ENCODE peak calls at places on chromosomes 5 and 9, in eight cellular contexts. P is DMS 273 treated with DMSO at 0.1 percent for 48 hours; H is T-helper 17 cell; M is left cardiac atrium; T is NCI-H748 treated with DMSO at 0.1 percent for 48 hours; E is GM12892; W is BE2C; R is T-helper 2 cell treated with Interferon-gamma antibody and Interleukin-4, amounts not matched to agents 5 μg/mL and 100 μg/mL, for 36 hours. U is an unnamed sample.

GRCh38 chr9:119284118-119284517 is 85.1 kb downstream of the BRINP1 start:
- DNase-seq in P (peak; percentile 6), H (no peak), M (no peak), T (no peak), E (no peak), W (no peak), R (no peak), U (peak; percentile 56)

GRCh38 chr5:78562001-78562400 is 86.6 kb downstream of the LHFPL2 start:
- DNase-seq in P (no peak), H (no peak), M (no peak), T (no peak), E (no peak), W (no peak), R (no peak), U (no peak)

GRCh38 chr9:5459289-5459829 is 9.0 kb downstream of the CD274 start:
- DNase-seq in P (no peak), H (no peak), M (no peak), T (no peak), E (no peak), W (no peak), R (peak; percentile 56), U (no peak)

GRCh38 chr9:71737455-71737854 is 30.9 kb downstream of the CEMIP2 start:
- DNase-seq in P (no peak), H (no peak), M (no peak), T (no peak), E (no peak), W (no peak), R (no peak), U (no peak)

GRCh38 chr9:133160742-133161541 is 2.8 kb downstream of the GBGT1 start:
- DNase-seq in P (peak; percentile 7), H (no peak), M (peak; percentile 67), T (peak; percentile 37), E (peak; percentile 67), W (peak; percentile 62), R (no peak), U (peak; percentile 28)

GRCh38 chr5:121296357-121296756 is 555.3 kb upstream of the FTMT start:
- DNase-seq in P (no peak), H (no peak), M (no peak), T (no peak), E (no peak), W (no peak), R (no peak), U (no peak)

GRCh38 chr5:149002761-149003689 is 59.8 kb downstream of the SH3TC2 start:
- DNase-seq in P (no peak), H (no peak), M (no peak), T (no peak), E (no peak), W (no peak), R (no peak), U (no peak)

GRCh38 chr5:54930736-54931135 is 54.7 kb downstream of the ESM1 start:
- DNase-seq in P (no peak), H (no peak), M (no peak), T (no peak), E (no peak), W (no peak), R (no peak), U (no peak)

GRCh38 chr9:136007906-136008692 is 46.9 kb upstream of the UBAC1 start:
- DNase-seq in P (no peak), H (no peak), M (no peak), T (no peak), E (no peak), W (no peak), R (no peak), U (no peak)

GRCh38 chr9:92325991-92326500 is 293 bp downstream of the CENPP start:
- DNase-seq in P (no peak), H (no peak), M (no peak), T (no peak), E (no peak), W (no peak), R (no peak), U (no peak)

GRCh38 chr9:130036099-130036498 is 6.9 kb downstream of the FNBP1 start:
- DNase-seq in P (no peak), H (no peak), M (no peak), T (no peak), E (no peak), W (no peak), R (no peak), U (no peak)

GRCh38 chr5:169808118-169808581 is 171.1 kb downstream of the DOCK2 start:
- DNase-seq in P (no peak), H (no peak), M (no peak), T (no peak), E (no peak), W (no peak), R (no peak), U (no peak)